ENCODE peak calls at places on chromosome X, in seven cellular contexts. P is stimulated activated effector memory CD8-positive, alpha-beta T cell treated with anti-CD3 and anti-CD28 coated beads, Interleukin-12 subunit alpha, Interleukin-12 subunit beta, amount 100 ng/mL, for 72 hours; L is NCI-H526; S is HFF-Myc; O is activated gamma-delta T cell treated with anti-CD3 and anti-CD28 coated beads, Interleukin-2, amount 50 U/mL, for 16 hours; Q is foreskin melanocyte; Y is brain microvascular endothelial cell. U is an unnamed sample.
A peak's percentile ranks its signal among the peaks of the same experiment; 100 is the strongest.

GRCh38 chrX:56765816-56766553 is 36.9 kb downstream of the NBDY start:
- DNase-seq in P (no peak), L (no peak), S (no peak), O (no peak), Q (no peak), Y (no peak), U (no peak)

GRCh38 chrX:150731795-150732194 is 38.6 kb downstream of the MTMR1 start:
- DNase-seq in P (no peak), L (no peak), S (peak; percentile 64), O (no peak), Q (no peak), Y (peak; percentile 81), U (peak; percentile 93)

GRCh38 chrX:143788265-143788664 is 67.7 kb upstream of the SPANXN2 start:
- DNase-seq in P (no peak), L (peak; percentile 46), S (no peak), O (no peak), Q (peak; percentile 46), Y (peak; percentile 0), U (no peak)

GRCh38 chrX:136528645-136529315 is 3.2 kb upstream of the VGLL1 start:
- DNase-seq in P (no peak), L (no peak), S (no peak), O (no peak), Q (no peak), Y (no peak), U (no peak)

GRCh38 chrX:118593407-118593806 is 97.8 kb downstream of the DOCK11 start:
- DNase-seq in P (no peak), L (no peak), S (no peak), O (no peak), Q (no peak), Y (no peak), U (no peak)

GRCh38 chrX:2485789-2486345 is 14.9 kb downstream of the DHRSX start:
- DNase-seq in P (no peak), L (no peak), S (no peak), O (no peak), Q (no peak), Y (no peak), U (no peak)

GRCh38 chrX:106039920-106040319 is 1.4 kb upstream of the SERPINA7 start:
- DNase-seq in P (no peak), L (peak; percentile 46), S (no peak), O (no peak), Q (no peak), Y (peak; percentile 5), U (no peak)

GRCh38 chrX:41471786-41472185 is 24.6 kb downstream of the NYX start:
- DNase-seq in P (no peak), L (no peak), S (no peak), O (no peak), Q (no peak), Y (no peak), U (no peak)

GRCh38 chrX:103378990-103379389 is 2.7 kb downstream of the BEX3 start:
- DNase-seq in P (no peak), L (no peak), S (no peak), O (no peak), Q (no peak), Y (no peak), U (no peak)

GRCh38 chrX:47846070-47846469 is 9.4 kb downstream of the ZNF81 start:
- DNase-seq in P (no peak), L (no peak), S (no peak), O (no peak), Q (no peak), Y (no peak), U (no peak)

GRCh38 chrX:136028383-136028984 is 43.2 kb downstream of the SLC9A6 start:
- DNase-seq in P (no peak), L (peak; percentile 60), S (no peak), O (no peak), Q (peak; percentile 33), Y (no peak), U (peak; percentile 49)

GRCh38 chrX:44462851-44463250 is 79.8 kb downstream of the FUNDC1 start:
- DNase-seq in P (no peak), L (no peak), S (no peak), O (no peak), Q (peak; percentile 5), Y (peak; percentile 4), U (no peak)

GRCh38 chrX:119045884-119046283 is 26.9 kb upstream of the CT47C1 start:
- DNase-seq in P (no peak), L (no peak), S (no peak), O (no peak), Q (no peak), Y (no peak), U (no peak)

GRCh38 chrX:21683910-21684309 is 25.8 kb upstream of the KLHL34 start:
- DNase-seq in P (no peak), L (no peak), S (no peak), O (no peak), Q (no peak), Y (no peak), U (peak; percentile 40)

GRCh38 chrX:71128915-71129765 is 10.7 kb downstream of the MED12 start:
- DNase-seq in P (peak; percentile 80), L (peak; percentile 61), S (no peak), O (peak; percentile 56), Q (peak; percentile 27), Y (peak; percentile 36), U (no peak)

GRCh38 chrX:124764354-124764753 is 418.0 kb downstream of the SH2D1A start:
- DNase-seq in P (no peak), L (no peak), S (no peak), O (no peak), Q (no peak), Y (no peak), U (no peak)

GRCh38 chrX:147838465-147839131 is 73.1 kb upstream of the FMR1 start:
- DNase-seq in P (no peak), L (no peak), S (no peak), O (no peak), Q (no peak), Y (no peak), U (no peak)

GRCh38 chrX:110858565-110858964 is 62.9 kb upstream of the CHRDL1 start:
- DNase-seq in P (no peak), L (no peak), S (no peak), O (no peak), Q (no peak), Y (no peak), U (no peak)

GRCh38 chrX:44143061-44143602 is 169.9 kb upstream of the NDP start:
- DNase-seq in P (no peak), L (no peak), S (no peak), O (no peak), Q (no peak), Y (no peak), U (no peak)

GRCh38 chrX:40011483-40012038 is 86.2 kb downstream of the BCOR start:
- DNase-seq in P (no peak), L (no peak), S (no peak), O (no peak), Q (no peak), Y (no peak), U (no peak)